ENCODE peak calls at places on chromosome 2, in nine cellular contexts. O is heart right ventricle, H is OCI-LY7, G is Caco-2, Y is sigmoid colon, M is cardiac muscle cell, U is left lung, N is tibial artery, J is lower lobe of right lung. V is an unnamed sample. For H3K36me3 and H3K4me1, the result is how much of the 10 kb centered on the place peaks cover.

GRCh38 chr2:72788756-72789155 is 37.1 kb downstream of the EXOC6B start:
- DNase-seq in J (no peak), M (no peak), H (no peak), G (no peak), N (no peak), Y (no peak), U (no peak), O (no peak), V (no peak)

GRCh38 chr2:207304798-207305197 is 139.1 kb upstream of the KLF7 start:
- DNase-seq in M (no peak), G (no peak), Y (no peak), U (no peak), O (no peak), J (no peak), H (no peak), N (no peak), V (no peak)

GRCh38 chr2:53654364-53654763 is 113.2 kb upstream of the CHAC2 start:
- DNase-seq in O (no peak), G (no peak), U (no peak), M (peak), H (no peak), N (no peak), Y (peak), J (no peak), V (no peak)

GRCh38 chr2:222860740-222861410 is at the start of gene ACSL3:
- DNase-seq in U (peak), O (peak), N (peak), J (peak), Y (peak), M (peak), H (peak), G (peak), V (peak)

GRCh38 chr2:75547345-75548035 is 13.2 kb downstream of the EVA1A start:
- DNase-seq in J (no peak), N (no peak), Y (no peak), M (no peak), O (no peak), G (no peak), U (no peak), H (no peak), V (no peak)

GRCh38 chr2:173410579-173410978 is 55.9 kb downstream of the CDCA7 start:
- DNase-seq in N (no peak), G (no peak), U (no peak), Y (no peak), J (no peak), O (no peak), M (no peak), H (no peak), V (no peak)

GRCh38 chr2:190435031-190435677 is 27.0 kb downstream of the MFSD6 start:
- DNase-seq in U (no peak), G (no peak), J (no peak), M (no peak), O (no peak), Y (no peak), N (no peak), H (no peak), V (peak)

GRCh38 chr2:50385361-50385760 is 646.6 kb downstream of the NRXN1 start:
- DNase-seq in J (no peak), G (no peak), Y (no peak), N (no peak), U (no peak), O (no peak), M (no peak), H (no peak), V (no peak)

GRCh38 chr2:155546715-155547555 is 785.6 kb downstream of the NR4A2 start:
- DNase-seq in J (no peak), Y (no peak), G (no peak), H (no peak), N (no peak), O (no peak), M (no peak), U (no peak), V (peak)

GRCh38 chr2:29394311-29394710 is 279.1 kb downstream of the CLIP4 start:
- DNase-seq in O (no peak), G (no peak), U (no peak), H (no peak), M (no peak), Y (no peak), J (no peak), N (no peak), V (no peak)

DNA sequence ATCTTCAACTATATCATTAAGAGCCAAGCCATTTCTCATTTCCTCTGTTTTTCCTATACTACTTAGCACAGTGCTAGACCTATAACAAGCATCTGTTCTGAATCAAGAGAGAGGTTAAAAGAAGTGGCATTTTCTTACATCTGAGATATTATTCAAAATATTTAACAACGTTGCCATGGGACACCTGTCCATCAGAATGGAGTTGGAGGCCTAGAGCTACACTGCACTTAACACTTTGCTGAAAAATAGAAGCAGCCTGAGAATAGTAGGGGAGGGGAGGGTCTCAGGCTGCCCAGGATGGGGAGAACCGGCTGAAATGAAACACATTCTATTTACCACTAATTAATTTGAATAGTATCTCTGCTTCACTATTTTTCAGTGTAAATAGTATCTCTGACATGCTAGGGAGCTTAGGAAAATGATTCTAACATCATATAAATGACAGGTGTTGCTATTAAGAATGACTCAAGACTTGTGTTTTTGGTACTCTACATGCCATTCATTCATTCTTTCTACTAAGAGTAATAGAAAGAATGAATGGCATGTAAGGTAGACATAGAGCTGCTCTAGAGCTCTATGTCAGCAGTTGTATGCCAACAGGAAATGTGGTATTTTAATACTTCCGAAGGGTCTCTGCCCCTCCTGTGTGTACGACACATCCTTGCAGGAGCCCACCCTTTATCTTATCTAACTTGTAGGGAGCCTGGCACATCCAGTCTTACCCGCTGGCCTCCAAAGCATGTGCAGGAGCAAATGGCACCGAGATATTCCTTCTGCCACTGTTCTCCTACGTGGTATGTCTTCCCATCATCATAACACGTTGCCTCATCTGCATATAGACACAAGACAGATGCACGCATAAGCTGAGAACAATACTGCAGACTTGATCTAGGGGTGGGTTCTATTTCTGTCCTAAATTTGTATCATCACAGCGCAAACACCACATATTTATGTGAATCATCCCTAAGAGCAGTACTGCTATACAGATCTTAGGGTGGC is 52.6 kb downstream of the ATIC start:
- DNase-seq in M (no peak), N (no peak), J (no peak), Y (no peak), O (no peak), G (no peak), U (no peak), H (no peak), V (no peak)
- H3K36me3 ChIP-seq in M (half or more), N (half or more), J (half or more), Y (half or more), O (under half), G (under half), U (under half), H (half or more), V (under half)

DNA sequence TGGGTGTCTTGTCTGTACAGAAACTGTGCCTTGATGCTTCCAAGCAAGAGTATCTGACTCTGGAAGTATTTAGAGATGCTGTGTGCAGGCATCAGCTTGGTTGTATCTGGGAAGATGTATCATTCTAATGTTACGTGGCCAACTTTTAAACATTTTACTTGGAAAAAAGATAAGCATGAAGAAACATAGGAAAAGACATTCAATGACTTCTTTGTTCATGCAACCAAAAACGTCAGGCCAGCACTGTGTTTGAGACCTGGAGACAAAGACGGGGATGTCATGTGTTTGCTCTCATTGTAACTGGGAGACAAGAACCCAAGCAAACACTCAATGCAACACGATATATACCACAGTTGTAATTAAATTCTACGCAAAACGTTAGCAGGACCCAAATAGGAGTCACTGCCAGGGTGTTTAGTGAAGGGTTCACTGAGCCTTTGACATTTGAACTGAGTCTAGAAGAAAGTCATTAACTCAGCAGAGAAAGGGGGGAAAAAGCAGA is 8.9 kb upstream of the SESTD1 start:
- DNase-seq in Y (no peak), H (no peak), U (no peak), J (no peak), M (no peak), O (no peak), G (no peak), N (no peak), V (no peak)
- H3K4me1 ChIP-seq in Y (under half), H (under half), U (under half), J (under half), M (under half), O (under half), G (under half), N (half or more), V (under half)

DNA sequence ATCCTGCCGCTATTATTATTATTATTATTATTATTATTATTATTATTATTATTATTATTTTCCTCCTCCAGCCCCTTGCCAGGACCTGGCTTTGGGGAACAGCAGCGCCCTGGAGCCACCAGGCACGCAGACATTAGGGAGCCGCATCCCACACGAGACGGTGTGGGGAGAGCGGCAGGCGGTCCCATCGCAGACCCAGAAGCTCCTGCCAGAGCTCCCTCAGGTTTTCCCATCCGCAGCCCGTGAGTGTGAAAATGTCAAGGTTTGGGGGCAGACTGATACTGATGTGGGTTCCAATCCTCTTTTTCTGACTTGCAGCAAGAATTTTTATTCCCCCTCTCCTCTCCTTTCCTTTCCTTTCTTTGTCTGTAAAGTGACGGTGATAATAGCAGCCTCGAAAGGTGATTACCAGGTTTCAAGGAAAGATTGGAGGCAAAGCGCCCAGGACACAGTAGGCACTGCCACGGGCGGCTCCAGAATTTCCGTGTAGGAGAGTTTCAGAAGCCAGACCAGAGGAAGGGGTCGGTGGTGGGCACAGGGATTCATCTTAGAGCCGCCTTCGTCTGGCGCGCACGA is 812 bp downstream of the SCTR start:
- DNase-seq in M (no peak), G (no peak), U (no peak), H (no peak), O (no peak), J (no peak), N (no peak), Y (no peak), V (no peak)
- H3K4me3 ChIP-seq in M (peak), G (no peak), U (peak), H (no peak), O (no peak), J (peak), N (no peak), Y (no peak), V (no peak)

DNA sequence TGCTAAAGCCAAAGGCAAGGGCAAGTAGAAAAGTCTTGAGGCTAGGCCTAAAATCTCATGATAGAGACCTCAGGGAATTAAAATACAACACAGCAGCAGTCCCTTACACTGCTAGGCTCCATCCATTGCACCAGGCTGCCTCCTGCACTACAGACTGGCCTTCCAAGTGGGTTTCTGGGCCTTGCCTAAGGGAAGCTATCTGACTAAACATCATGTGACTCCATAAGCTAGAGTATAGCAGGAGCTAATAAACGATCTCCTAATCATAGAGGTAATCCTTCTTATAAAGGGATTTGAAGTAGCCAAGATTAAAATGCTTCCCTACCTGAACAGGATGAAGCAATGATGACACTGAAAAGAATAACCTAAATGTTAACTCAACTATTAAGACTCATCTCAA is 77.6 kb upstream of the NFU1 start:
- DNase-seq in Y (no peak), U (no peak), O (no peak), N (no peak), H (no peak), G (no peak), J (no peak), M (no peak), V (no peak)
- H3K36me3 ChIP-seq in Y (under half), U (under half), O (half or more), N (half or more), H (under half), G (under half), J (half or more), M (under half), V (under half)

GRCh38 chr2:47516496-47517104 is 113.6 kb downstream of the MSH2 start:
- DNase-seq in U (no peak), Y (no peak), O (no peak), H (no peak), M (no peak), G (no peak), J (no peak), N (no peak), V (no peak)
- H3K4me1 ChIP-seq in U (under half), Y (under half), O (under half), H (under half), M (under half), G (under half), J (under half), N (under half), V (under half)

GRCh38 chr2:216632952-216633615 is at the start of gene IGFBP2:
- DNase-seq in N (no peak), O (peak), H (no peak), G (peak), M (peak), J (no peak), Y (no peak), U (no peak), V (peak)
- H3K4me3 ChIP-seq in N (peak), O (peak), H (no peak), G (peak), M (peak), J (peak), Y (peak), U (peak), V (peak)

GRCh38 chr2:47051562-47051961 is 103.5 kb downstream of the STPG4 start:
- DNase-seq in M (no peak), N (no peak), Y (no peak), O (peak), J (no peak), G (no peak), U (peak), H (no peak), V (no peak)

GRCh38 chr2:47049502-47049901 is 105.6 kb downstream of the STPG4 start:
- DNase-seq in J (no peak), G (no peak), N (no peak), U (peak), M (no peak), H (no peak), Y (no peak), O (peak), V (no peak)

GRCh38 chr2:47050021-47050760 is 104.9 kb downstream of the STPG4 start:
- DNase-seq in J (no peak), O (peak), G (no peak), U (peak), N (no peak), H (no peak), M (no peak), Y (no peak), V (no peak)

GRCh38 chr2:47048801-47049480 is 106.2 kb downstream of the STPG4 start:
- DNase-seq in G (no peak), J (no peak), H (no peak), M (no peak), U (peak), O (peak), Y (no peak), N (no peak), V (no peak)

DNA sequence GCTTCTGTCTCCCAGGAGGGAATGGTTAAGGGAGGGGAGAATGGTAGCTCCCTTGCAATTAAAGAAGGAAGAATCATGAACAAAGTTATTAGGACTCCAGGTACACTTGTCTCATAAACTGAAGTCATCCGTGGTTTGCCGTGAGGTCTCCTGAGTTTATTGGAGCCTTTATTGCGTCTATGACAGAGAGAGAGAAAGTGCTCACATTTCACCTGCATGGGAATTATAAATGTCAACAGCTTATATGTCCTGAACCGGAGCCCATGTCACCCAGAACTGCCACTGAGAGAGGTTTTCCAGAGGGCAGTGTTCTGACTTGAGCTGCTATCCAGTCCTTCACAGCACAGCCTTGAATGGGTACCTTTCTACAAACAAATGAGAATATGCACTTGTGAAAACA is 104.3 kb downstream of the STPG4 start:
- DNase-seq in M (no peak), Y (no peak), N (no peak), O (peak), J (no peak), U (no peak), H (no peak), G (no peak), V (no peak)
- H3K36me3 ChIP-seq in M (under half), Y (under half), N (under half), O (under half), J (half or more), U (under half), H (half or more), G (under half), V (under half)

DNA sequence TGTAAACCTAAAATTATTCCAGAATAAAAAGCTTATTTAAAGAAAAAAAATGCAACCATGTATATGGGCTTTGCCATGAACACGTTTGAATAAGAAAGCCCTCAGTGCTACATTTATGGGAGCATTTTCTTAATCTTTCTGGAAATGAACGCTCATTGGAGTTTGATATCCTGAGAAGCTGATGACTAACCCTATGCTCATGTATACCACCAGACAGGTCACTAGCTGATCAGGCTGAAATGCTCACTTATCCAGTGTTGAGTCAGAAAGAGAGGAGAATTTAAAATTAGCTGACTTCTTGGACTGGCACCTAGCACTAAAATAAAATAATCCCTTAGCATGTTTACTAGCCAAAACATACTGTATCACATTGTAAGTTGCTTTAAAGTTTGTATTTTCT is 254.9 kb upstream of the SIX3 start:
- DNase-seq in G (no peak), Y (no peak), J (no peak), H (no peak), U (no peak), N (no peak), O (no peak), M (no peak), V (no peak)
- H3K4me1 ChIP-seq in G (under half), Y (under half), J (under half), H (under half), U (under half), N (under half), O (under half), M (under half), V (under half)

GRCh38 chr2:25293958-25294513 is 47.7 kb downstream of the DNMT3A start:
- DNase-seq in U (no peak), H (no peak), G (no peak), J (no peak), Y (no peak), O (no peak), M (peak), N (no peak), V (no peak)

GRCh38 chr2:25292408-25292807 is 49.3 kb downstream of the DNMT3A start:
- DNase-seq in M (no peak), H (no peak), Y (no peak), N (no peak), J (no peak), G (no peak), U (peak), O (no peak), V (no peak)

GRCh38 chr2:25293145-25293544 is 48.6 kb downstream of the DNMT3A start:
- DNase-seq in U (no peak), Y (no peak), J (no peak), M (no peak), N (no peak), H (no peak), O (no peak), G (no peak), V (no peak)

GRCh38 chr2:25294573-25295462 is 46.9 kb downstream of the DNMT3A start:
- DNase-seq in H (peak), M (peak), G (no peak), U (peak), O (peak), J (peak), Y (peak), N (peak), V (no peak)

GRCh38 chr2:25290811-25291510 is 50.8 kb downstream of the DNMT3A start:
- DNase-seq in O (peak), M (no peak), N (no peak), J (no peak), Y (peak), U (peak), H (no peak), G (no peak), V (no peak)
- H3K4me3 ChIP-seq in O (no peak), M (no peak), N (no peak), J (no peak), Y (no peak), U (no peak), H (no peak), G (no peak), V (no peak)

GRCh38 chr2:228469721-228470120 is 288.2 kb upstream of the SPHKAP start:
- DNase-seq in J (no peak), O (no peak), G (no peak), U (no peak), M (no peak), H (no peak), Y (no peak), N (no peak), V (no peak)

GRCh38 chr2:228466851-228467250 is 285.4 kb upstream of the SPHKAP start:
- DNase-seq in O (no peak), U (no peak), G (no peak), Y (no peak), M (no peak), J (no peak), H (no peak), N (no peak), V (no peak)
- H3K36me3 ChIP-seq in O (under half), U (under half), G (under half), Y (under half), M (under half), J (under half), H (under half), N (under half), V (under half)